ENCODE peak calls at places on chromosomes 13 and 19, in seven cellular contexts. L, Y, S, H, O, F and J are unnamed samples.

GRCh38 chr13:22451345-22451744 is 729.4 kb upstream of the SGCG start:
- DNase-seq in L (no peak), Y (peak), S (no peak), H (no peak), O (no peak), F (no peak), J (no peak)

GRCh38 chr19:40735003-40735771 is 15.1 kb downstream of the ACTMAP start:
- DNase-seq in L (no peak), Y (no peak), S (no peak), H (no peak), O (no peak), F (no peak), J (no peak)

GRCh38 chr13:43405457-43405856 is 381.3 kb downstream of the ENOX1 start:
- DNase-seq in L (peak), Y (peak), S (no peak), H (no peak), O (no peak), F (no peak), J (no peak)

GRCh38 chr13:40984670-40985366 is 34.3 kb downstream of the ELF1 start:
- DNase-seq in L (no peak), Y (peak), S (no peak), H (no peak), O (no peak), F (no peak), J (no peak)

GRCh38 chr19:13979224-13979623 is 26.9 kb downstream of the RFX1 start:
- DNase-seq in L (no peak), Y (no peak), S (no peak), H (no peak), O (no peak), F (no peak), J (no peak)

GRCh38 chr19:15871570-15871969 is 26.3 kb downstream of the CYP4F2 start:
- DNase-seq in L (no peak), Y (no peak), S (no peak), H (no peak), O (no peak), F (no peak), J (peak)

GRCh38 chr13:59354665-59355064 is 809.1 kb downstream of the DIAPH3 start:
- DNase-seq in L (no peak), Y (no peak), S (no peak), H (no peak), O (no peak), F (no peak), J (no peak)

GRCh38 chr19:30719991-30720329 is 347.8 kb downstream of the ZNF536 start:
- DNase-seq in L (peak), Y (no peak), S (no peak), H (no peak), O (no peak), F (no peak), J (no peak)

GRCh38 chr13:29934531-29935308 is 84.3 kb upstream of the UBL3 start:
- DNase-seq in L (no peak), Y (no peak), S (no peak), H (no peak), O (no peak), F (no peak), J (no peak)

GRCh38 chr19:42250249-42250665 is 4.7 kb downstream of the ERF start:
- DNase-seq in L (no peak), Y (no peak), S (no peak), H (no peak), O (no peak), F (no peak), J (no peak)

GRCh38 chr19:31054430-31054829 is 294.8 kb downstream of the TSHZ3 start:
- DNase-seq in L (peak), Y (peak), S (no peak), H (no peak), O (no peak), F (peak), J (no peak)

GRCh38 chr19:1411255-1412191 is 4.1 kb downstream of the DAZAP1 start:
- DNase-seq in L (peak), Y (peak), S (peak), H (peak), O (no peak), F (no peak), J (no peak)

GRCh38 chr19:49592486-49593232 is 1.7 kb downstream of the PRR12 start:
- DNase-seq in L (no peak), Y (peak), S (no peak), H (no peak), O (no peak), F (no peak), J (peak)

GRCh38 chr13:40141859-40142555 is 486.5 kb downstream of the COG6 start:
- DNase-seq in L (no peak), Y (no peak), S (no peak), H (no peak), O (no peak), F (no peak), J (no peak)

GRCh38 chr13:51305558-51305957 is 33.9 kb upstream of the SERPINE3 start:
- DNase-seq in L (no peak), Y (no peak), S (no peak), H (no peak), O (no peak), F (no peak), J (no peak)

GRCh38 chr13:74027161-74027779 is 106.9 kb downstream of the KLF12 start:
- DNase-seq in L (no peak), Y (no peak), S (no peak), H (no peak), O (no peak), F (no peak), J (no peak)

GRCh38 chr13:108044929-108045328 is 170.4 kb downstream of the LIG4 start:
- DNase-seq in L (no peak), Y (no peak), S (no peak), H (no peak), O (no peak), F (no peak), J (no peak)

GRCh38 chr19:2805991-2806649 is 13.5 kb upstream of the ZNF554 start:
- DNase-seq in L (no peak), Y (no peak), S (no peak), H (no peak), O (no peak), F (no peak), J (no peak)

GRCh38 chr13:76687467-76687866 is 198.7 kb downstream of the KCTD12 start:
- DNase-seq in L (no peak), Y (no peak), S (no peak), H (no peak), O (no peak), F (no peak), J (no peak)

GRCh38 chr19:13350761-13351160 is 155.5 kb downstream of the CACNA1A start:
- DNase-seq in L (no peak), Y (no peak), S (no peak), H (no peak), O (no peak), F (no peak), J (no peak)

GRCh38 chr19:52896431-52897148 is 845 bp downstream of the ZNF320 start:
- DNase-seq in L (peak), Y (peak), S (peak), H (peak), O (no peak), F (no peak), J (peak)

GRCh38 chr13:87975035-87975434 is 303.9 kb downstream of the SLITRK5 start:
- DNase-seq in L (no peak), Y (no peak), S (no peak), H (no peak), O (no peak), F (no peak), J (no peak)

GRCh38 chr19:6164906-6165531 is 29.6 kb downstream of the ACSBG2 start:
- DNase-seq in L (no peak), Y (no peak), S (no peak), H (no peak), O (no peak), F (no peak), J (no peak)

GRCh38 chr19:6167115-6167514 is 31.6 kb downstream of the ACSBG2 start:
- DNase-seq in L (no peak), Y (no peak), S (no peak), H (no peak), O (no peak), F (no peak), J (no peak)

GRCh38 chr19:6156033-6156432 is 20.6 kb downstream of the ACSBG2 start:
- DNase-seq in L (no peak), Y (no peak), S (no peak), H (no peak), O (no peak), F (no peak), J (no peak)

GRCh38 chr19:6161271-6161850 is 25.9 kb downstream of the ACSBG2 start:
- DNase-seq in L (no peak), Y (no peak), S (peak), H (peak), O (no peak), F (no peak), J (peak)
- TF ChIP-seq CTCF in L (no peak), Y (no peak), S (no peak), H (no peak), O (no peak), F (no peak), J (no peak)

DNA sequence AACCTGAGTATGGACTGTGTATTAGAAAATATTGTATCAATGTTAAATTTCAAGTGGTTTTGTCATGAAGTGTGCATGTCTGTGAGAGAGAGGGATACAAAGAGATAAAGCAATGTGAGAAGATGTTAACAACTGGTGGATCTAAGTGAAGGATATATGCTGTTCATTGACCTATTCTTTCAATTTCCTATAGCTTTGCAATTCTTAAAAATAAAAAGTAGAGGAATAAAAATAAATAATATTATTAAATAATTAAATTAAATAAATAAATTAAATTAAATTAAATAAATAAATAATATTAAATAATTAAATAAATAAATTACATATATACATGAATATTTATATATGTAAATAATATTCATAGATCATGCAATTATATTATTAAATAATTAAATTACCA is 131.2 kb upstream of the DACH1 start:
- DNase-seq in L (no peak), Y (no peak), S (no peak), H (no peak), O (no peak), F (no peak), J (no peak)
- TF ChIP-seq CTCF in L (no peak), Y (no peak), S (no peak), H (no peak), O (no peak), F (no peak), J (no peak)

GRCh38 chr13:36094478-36094877 is 36.7 kb downstream of the DCLK1 start:
- DNase-seq in L (no peak), Y (no peak), S (no peak), H (no peak), O (no peak), F (no peak), J (no peak)
- TF ChIP-seq CTCF in L (no peak), Y (no peak), S (no peak), H (no peak), O (no peak), F (no peak), J (no peak)

GRCh38 chr19:11528551-11529341 is at the start of gene ECSIT:
- DNase-seq in L (peak), Y (peak), S (peak), H (peak), O (peak), F (peak), J (peak)

GRCh38 chr19:11535792-11536595 is 2.7 kb upstream of the CNN1 start:
- DNase-seq in L (peak), Y (peak), S (peak), H (peak), O (peak), F (peak), J (peak)

GRCh38 chr19:11534538-11534937 is 4.1 kb upstream of the CNN1 start:
- DNase-seq in L (no peak), Y (no peak), S (no peak), H (no peak), O (no peak), F (no peak), J (no peak)

DNA sequence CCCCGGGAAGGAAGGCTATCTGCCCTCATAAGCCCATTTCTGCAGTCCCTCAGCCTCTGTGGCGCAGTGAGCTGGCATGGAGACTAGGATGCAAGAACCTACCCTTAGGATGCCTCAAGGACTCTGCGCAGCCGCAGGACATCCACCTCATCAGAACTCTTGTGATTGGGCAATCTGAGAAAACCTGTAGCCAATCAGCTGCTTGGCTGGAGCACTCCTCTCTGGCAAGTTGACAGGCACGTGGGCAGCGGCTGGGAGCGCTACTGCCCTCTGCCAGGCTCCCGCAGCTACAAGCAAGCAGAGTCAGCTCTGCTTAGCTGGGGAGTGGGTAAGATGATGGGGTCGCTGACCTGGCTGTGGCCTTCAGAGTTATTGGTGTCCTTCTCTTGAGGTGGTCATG is 1.5 kb upstream of the ECSIT start:
- DNase-seq in L (peak), Y (peak), S (peak), H (peak), O (no peak), F (no peak), J (peak)
- TF ChIP-seq CTCF in L (peak), Y (peak), S (peak), H (no peak), O (no peak), F (peak), J (peak)

GRCh38 chr13:113033498-113033897 is 64.5 kb downstream of the MCF2L start:
- DNase-seq in L (no peak), Y (no peak), S (no peak), H (no peak), O (no peak), F (no peak), J (no peak)

GRCh38 chr13:113036401-113036800 is 67.4 kb downstream of the MCF2L start:
- DNase-seq in L (no peak), Y (no peak), S (no peak), H (no peak), O (no peak), F (no peak), J (no peak)

GRCh38 chr13:113033054-113033453 is 64.0 kb downstream of the MCF2L start:
- DNase-seq in L (no peak), Y (no peak), S (no peak), H (no peak), O (no peak), F (no peak), J (no peak)

GRCh38 chr13:113035209-113035800 is 66.3 kb downstream of the MCF2L start:
- DNase-seq in L (no peak), Y (no peak), S (no peak), H (no peak), O (no peak), F (no peak), J (no peak)

DNA sequence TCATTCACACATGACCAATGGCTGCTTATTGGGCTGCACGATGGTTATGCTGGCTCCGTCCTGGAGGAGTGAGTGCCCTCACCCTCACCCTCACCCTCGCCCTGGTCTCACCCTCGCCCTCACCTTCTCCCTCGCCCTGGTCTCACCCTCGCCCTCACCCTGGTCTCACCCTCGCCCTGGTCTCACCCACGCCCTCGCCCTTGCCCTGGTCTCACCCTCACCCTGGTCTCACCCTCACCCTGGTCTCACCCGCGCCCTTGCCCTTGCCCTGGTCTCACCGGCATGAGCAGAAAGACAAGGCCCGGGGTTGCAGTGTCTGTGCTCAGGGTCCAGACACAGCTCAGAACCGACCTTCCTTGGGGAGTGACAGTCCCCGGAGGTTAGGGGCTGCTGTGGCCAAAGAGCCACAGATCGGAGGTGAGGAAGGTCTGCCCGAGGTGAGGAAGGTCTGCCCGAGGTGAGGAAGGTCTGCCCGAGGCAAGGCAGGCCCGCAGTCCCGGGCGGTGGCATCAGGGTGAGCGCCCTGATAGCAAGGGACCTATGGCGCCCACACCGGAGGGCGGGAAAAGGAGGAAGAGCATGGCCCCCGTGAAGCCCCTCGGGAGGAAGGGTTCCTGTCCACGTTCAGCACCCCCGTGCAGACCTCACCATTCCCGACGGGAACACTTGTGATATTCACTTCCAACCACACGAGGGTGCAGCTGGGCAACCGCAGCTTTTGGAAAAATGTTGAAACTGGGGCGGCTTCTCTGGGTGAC is 65.6 kb downstream of the MCF2L start:
- DNase-seq in L (peak), Y (peak), S (peak), H (peak), O (no peak), F (no peak), J (no peak)
- TF ChIP-seq CTCF in L (peak), Y (peak), S (peak), H (peak), O (no peak), F (peak), J (no peak)